ENCODE peak calls at places on chromosome 21, in eight cellular contexts. One of them, this sample, is unnamed.

GRCh38 chr21:46153259-46154154 is 1.9 kb downstream of the FTCD start:
- DNase-seq in H9: peak; percentile 80
- DNase-seq in astrocyte: no peak
- DNase-seq in A549: peak; percentile 43
- DNase-seq in gastrocnemius medialis: no peak
- DNase-seq in tibial nerve: no peak
- DNase-seq in heart left ventricle: peak; percentile 59
- DNase-seq in left ventricle myocardium inferior: peak; percentile 54
- DNase-seq in this sample: peak; percentile 68

GRCh38 chr21:43339668-43340067 is 87.3 kb downstream of the SIK1 start:
- DNase-seq in H9: no peak
- DNase-seq in astrocyte: no peak
- DNase-seq in A549: no peak
- DNase-seq in gastrocnemius medialis: no peak
- DNase-seq in tibial nerve: no peak
- DNase-seq in heart left ventricle: peak; percentile 71
- DNase-seq in left ventricle myocardium inferior: peak; percentile 58
- DNase-seq in this sample: no peak

GRCh38 chr21:35342440-35342839 is 293.3 kb upstream of the RUNX1 start:
- DNase-seq in H9: no peak
- DNase-seq in astrocyte: no peak
- DNase-seq in A549: no peak
- DNase-seq in gastrocnemius medialis: no peak
- DNase-seq in tibial nerve: no peak
- DNase-seq in heart left ventricle: no peak
- DNase-seq in left ventricle myocardium inferior: no peak
- DNase-seq in this sample: no peak

GRCh38 chr21:30072496-30072895 is 94.1 kb downstream of the CLDN17 start:
- DNase-seq in H9: peak; percentile 78
- DNase-seq in astrocyte: no peak
- DNase-seq in A549: no peak
- DNase-seq in gastrocnemius medialis: no peak
- DNase-seq in tibial nerve: no peak
- DNase-seq in heart left ventricle: no peak
- DNase-seq in left ventricle myocardium inferior: no peak
- DNase-seq in this sample: no peak

GRCh38 chr21:28875078-28875477 is 117.6 kb downstream of the LTN1 start:
- DNase-seq in H9: no peak
- DNase-seq in astrocyte: no peak
- DNase-seq in A549: no peak
- DNase-seq in gastrocnemius medialis: no peak
- DNase-seq in tibial nerve: no peak
- DNase-seq in heart left ventricle: no peak
- DNase-seq in left ventricle myocardium inferior: no peak
- DNase-seq in this sample: no peak

GRCh38 chr21:15390049-15390448 is 325.2 kb upstream of the NRIP1 start:
- DNase-seq in H9: no peak
- DNase-seq in astrocyte: no peak
- DNase-seq in A549: no peak
- DNase-seq in gastrocnemius medialis: no peak
- DNase-seq in tibial nerve: no peak
- DNase-seq in heart left ventricle: no peak
- DNase-seq in left ventricle myocardium inferior: no peak
- DNase-seq in this sample: no peak

GRCh38 chr21:43591468-43592050 is 67.7 kb downstream of the HSF2BP start:
- DNase-seq in H9: no peak
- DNase-seq in astrocyte: no peak
- DNase-seq in A549: no peak
- DNase-seq in gastrocnemius medialis: no peak
- DNase-seq in tibial nerve: no peak
- DNase-seq in heart left ventricle: no peak
- DNase-seq in left ventricle myocardium inferior: no peak
- DNase-seq in this sample: no peak

GRCh38 chr21:15370576-15370975 is 305.8 kb upstream of the NRIP1 start:
- DNase-seq in H9: no peak
- DNase-seq in astrocyte: no peak
- DNase-seq in A549: no peak
- DNase-seq in gastrocnemius medialis: no peak
- DNase-seq in tibial nerve: no peak
- DNase-seq in heart left ventricle: no peak
- DNase-seq in left ventricle myocardium inferior: no peak
- DNase-seq in this sample: no peak

GRCh38 chr21:26389971-26390641 is 183.0 kb downstream of the CYYR1 start:
- DNase-seq in H9: no peak
- DNase-seq in astrocyte: peak; percentile 66
- DNase-seq in A549: peak; percentile 10
- DNase-seq in gastrocnemius medialis: no peak
- DNase-seq in tibial nerve: no peak
- DNase-seq in heart left ventricle: no peak
- DNase-seq in left ventricle myocardium inferior: no peak
- DNase-seq in this sample: no peak

GRCh38 chr21:46116846-46117585 is 19.1 kb downstream of the COL6A2 start:
- DNase-seq in H9: peak; percentile 14
- DNase-seq in astrocyte: no peak
- DNase-seq in A549: no peak
- DNase-seq in gastrocnemius medialis: no peak
- DNase-seq in tibial nerve: no peak
- DNase-seq in heart left ventricle: peak; percentile 14
- DNase-seq in left ventricle myocardium inferior: peak; percentile 10
- DNase-seq in this sample: peak; percentile 5

GRCh38 chr21:29928537-29928936 is 11.3 kb downstream of the GRIK1 start:
- DNase-seq in H9: no peak
- DNase-seq in astrocyte: no peak
- DNase-seq in A549: no peak
- DNase-seq in gastrocnemius medialis: no peak
- DNase-seq in tibial nerve: no peak
- DNase-seq in heart left ventricle: no peak
- DNase-seq in left ventricle myocardium inferior: no peak
- DNase-seq in this sample: no peak

GRCh38 chr21:15444118-15444960 is 285.4 kb upstream of the USP25 start:
- DNase-seq in H9: peak; percentile 39
- DNase-seq in astrocyte: no peak
- DNase-seq in A549: peak; percentile 67
- DNase-seq in gastrocnemius medialis: peak; percentile 34
- DNase-seq in tibial nerve: no peak
- DNase-seq in heart left ventricle: no peak
- DNase-seq in left ventricle myocardium inferior: no peak
- DNase-seq in this sample: no peak

GRCh38 chr21:29649370-29649963 is 290.3 kb downstream of the GRIK1 start:
- DNase-seq in H9: no peak
- DNase-seq in astrocyte: no peak
- DNase-seq in A549: no peak
- DNase-seq in gastrocnemius medialis: no peak
- DNase-seq in tibial nerve: no peak
- DNase-seq in heart left ventricle: no peak
- DNase-seq in left ventricle myocardium inferior: no peak
- DNase-seq in this sample: no peak

GRCh38 chr21:26153758-26154157 is 16.8 kb downstream of the APP start:
- DNase-seq in H9: no peak
- DNase-seq in astrocyte: peak; percentile 45
- DNase-seq in A549: no peak
- DNase-seq in gastrocnemius medialis: no peak
- DNase-seq in tibial nerve: no peak
- DNase-seq in heart left ventricle: no peak
- DNase-seq in left ventricle myocardium inferior: no peak
- DNase-seq in this sample: no peak

GRCh38 chr21:17231771-17232170 is 281.1 kb upstream of the CXADR start:
- DNase-seq in H9: no peak
- DNase-seq in astrocyte: no peak
- DNase-seq in A549: no peak
- DNase-seq in gastrocnemius medialis: no peak
- DNase-seq in tibial nerve: no peak
- DNase-seq in heart left ventricle: no peak
- DNase-seq in left ventricle myocardium inferior: no peak
- DNase-seq in this sample: no peak

DNA sequence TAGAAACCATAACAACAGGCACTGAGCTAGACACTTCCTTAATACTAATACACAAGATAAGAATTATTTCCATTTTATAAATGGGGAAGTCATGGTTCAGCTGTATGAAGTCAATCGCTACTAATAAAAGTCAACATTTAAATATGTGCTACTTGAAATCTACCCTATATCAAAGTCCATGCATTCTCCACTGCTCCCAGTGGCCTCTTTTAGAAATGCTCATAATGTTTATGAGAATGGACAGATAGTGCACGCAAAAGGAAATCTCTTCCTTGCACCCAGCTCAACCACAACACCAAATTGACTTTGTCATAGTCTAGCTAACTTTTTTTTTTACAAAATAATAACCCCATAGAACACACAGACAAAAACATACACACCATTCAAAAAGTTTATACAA is 281.7 kb upstream of the CXADR start:
- DNase-seq in H9: no peak
- DNase-seq in astrocyte: no peak
- DNase-seq in A549: no peak
- DNase-seq in gastrocnemius medialis: no peak
- DNase-seq in tibial nerve: no peak
- DNase-seq in heart left ventricle: no peak
- DNase-seq in left ventricle myocardium inferior: no peak
- DNase-seq in this sample: no peak
- TF ChIP-seq CTCF in H9: no peak
- TF ChIP-seq CTCF in astrocyte: no peak
- TF ChIP-seq CTCF in A549: no peak
- TF ChIP-seq CTCF in gastrocnemius medialis: no peak
- TF ChIP-seq CTCF in tibial nerve: no peak
- TF ChIP-seq CTCF in heart left ventricle: no peak
- TF ChIP-seq CTCF in left ventricle myocardium inferior: no peak
- TF ChIP-seq CTCF in this sample: no peak

GRCh38 chr21:31716106-31716505 is 15.8 kb downstream of the SCAF4 start:
- DNase-seq in H9: no peak
- DNase-seq in astrocyte: no peak
- DNase-seq in A549: no peak
- DNase-seq in gastrocnemius medialis: no peak
- DNase-seq in tibial nerve: no peak
- DNase-seq in heart left ventricle: no peak
- DNase-seq in left ventricle myocardium inferior: no peak
- DNase-seq in this sample: no peak
- H3K27ac ChIP-seq in H9: no peak overlapping the region
- H3K27ac ChIP-seq in astrocyte: no peak overlapping the region
- H3K27ac ChIP-seq in A549: no peak overlapping the region
- H3K27ac ChIP-seq in gastrocnemius medialis: peak overlapping the region; percentile 31
- H3K27ac ChIP-seq in tibial nerve: no peak overlapping the region
- H3K27ac ChIP-seq in heart left ventricle: no peak overlapping the region
- H3K27ac ChIP-seq in left ventricle myocardium inferior: no peak overlapping the region
- H3K27ac ChIP-seq in this sample: no peak overlapping the region

GRCh38 chr21:38912355-38912619 is 106.6 kb downstream of the ETS2 start:
- DNase-seq in H9: no peak
- DNase-seq in astrocyte: peak; percentile 71
- DNase-seq in A549: no peak
- DNase-seq in gastrocnemius medialis: no peak
- DNase-seq in tibial nerve: no peak
- DNase-seq in heart left ventricle: no peak
- DNase-seq in left ventricle myocardium inferior: no peak
- DNase-seq in this sample: no peak

GRCh38 chr21:38910390-38911008 is 104.8 kb downstream of the ETS2 start:
- DNase-seq in H9: no peak
- DNase-seq in astrocyte: no peak
- DNase-seq in A549: no peak
- DNase-seq in gastrocnemius medialis: no peak
- DNase-seq in tibial nerve: no peak
- DNase-seq in heart left ventricle: no peak
- DNase-seq in left ventricle myocardium inferior: no peak
- DNase-seq in this sample: no peak

GRCh38 chr21:38912789-38913119 is 107.0 kb downstream of the ETS2 start:
- DNase-seq in H9: no peak
- DNase-seq in astrocyte: no peak
- DNase-seq in A549: no peak
- DNase-seq in gastrocnemius medialis: no peak
- DNase-seq in tibial nerve: no peak
- DNase-seq in heart left ventricle: no peak
- DNase-seq in left ventricle myocardium inferior: no peak
- DNase-seq in this sample: no peak

GRCh38 chr21:38913120-38913975 is 107.6 kb downstream of the ETS2 start:
- DNase-seq in H9: peak; percentile 84
- DNase-seq in astrocyte: peak; percentile 67
- DNase-seq in A549: peak; percentile 38
- DNase-seq in gastrocnemius medialis: peak; percentile 52
- DNase-seq in tibial nerve: peak; percentile 54
- DNase-seq in heart left ventricle: peak; percentile 65
- DNase-seq in left ventricle myocardium inferior: peak; percentile 56
- DNase-seq in this sample: no peak

DNA sequence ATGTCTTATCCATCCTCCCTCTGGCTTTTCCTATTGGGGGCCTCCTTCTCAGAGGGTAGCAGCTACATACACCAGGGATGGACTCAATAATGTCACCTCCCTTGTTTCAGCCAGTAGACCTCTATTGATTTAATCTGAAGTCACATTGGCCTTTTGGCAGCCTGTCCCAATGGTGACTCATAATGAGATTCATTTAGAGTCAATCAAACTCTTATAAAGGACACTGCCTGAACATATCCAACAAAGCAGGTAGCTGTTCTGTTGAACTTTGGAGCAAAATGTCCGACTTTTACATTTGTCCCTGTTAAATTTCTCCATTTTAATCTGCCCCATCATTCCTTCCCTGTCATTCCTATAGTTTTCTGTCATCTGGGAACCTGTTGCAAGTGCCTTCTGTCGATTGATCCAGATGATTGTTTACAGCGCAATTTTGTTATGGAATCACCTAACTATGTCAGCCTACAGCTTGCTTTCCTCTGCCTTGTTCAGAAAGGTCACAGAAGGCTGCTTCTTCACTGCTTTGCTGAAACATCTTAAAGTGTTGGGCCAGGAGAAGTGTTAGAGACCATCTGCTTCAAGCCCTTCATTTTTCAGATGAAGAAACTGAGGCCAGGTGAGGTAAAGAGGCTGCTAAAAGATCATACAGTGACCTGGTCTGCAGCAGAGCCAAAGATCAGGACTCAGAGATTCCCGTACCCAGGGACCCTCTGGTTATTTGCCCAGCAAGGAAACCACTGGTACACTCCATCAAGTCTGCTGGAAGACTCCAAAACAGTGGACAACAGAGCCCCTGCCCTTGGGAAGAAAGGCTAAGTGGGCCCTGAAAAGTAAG is 106.0 kb downstream of the ETS2 start:
- DNase-seq in H9: no peak
- DNase-seq in astrocyte: no peak
- DNase-seq in A549: no peak
- DNase-seq in gastrocnemius medialis: no peak
- DNase-seq in tibial nerve: no peak
- DNase-seq in heart left ventricle: no peak
- DNase-seq in left ventricle myocardium inferior: no peak
- DNase-seq in this sample: no peak
- H3K4me1 ChIP-seq in H9: peaks cover 5% of the 10 kb centered on the region
- H3K4me1 ChIP-seq in astrocyte: peaks cover 17% of the 10 kb centered on the region
- H3K4me1 ChIP-seq in A549: peaks cover 49% of the 10 kb centered on the region
- H3K4me1 ChIP-seq in gastrocnemius medialis: peaks cover 68% of the 10 kb centered on the region
- H3K4me1 ChIP-seq in tibial nerve: no peaks in the 10 kb centered on the region
- H3K4me1 ChIP-seq in heart left ventricle: peaks cover 47% of the 10 kb centered on the region
- H3K4me1 ChIP-seq in left ventricle myocardium inferior: peaks cover 75% of the 10 kb centered on the region
- H3K4me1 ChIP-seq in this sample: peaks cover 24% of the 10 kb centered on the region

DNA sequence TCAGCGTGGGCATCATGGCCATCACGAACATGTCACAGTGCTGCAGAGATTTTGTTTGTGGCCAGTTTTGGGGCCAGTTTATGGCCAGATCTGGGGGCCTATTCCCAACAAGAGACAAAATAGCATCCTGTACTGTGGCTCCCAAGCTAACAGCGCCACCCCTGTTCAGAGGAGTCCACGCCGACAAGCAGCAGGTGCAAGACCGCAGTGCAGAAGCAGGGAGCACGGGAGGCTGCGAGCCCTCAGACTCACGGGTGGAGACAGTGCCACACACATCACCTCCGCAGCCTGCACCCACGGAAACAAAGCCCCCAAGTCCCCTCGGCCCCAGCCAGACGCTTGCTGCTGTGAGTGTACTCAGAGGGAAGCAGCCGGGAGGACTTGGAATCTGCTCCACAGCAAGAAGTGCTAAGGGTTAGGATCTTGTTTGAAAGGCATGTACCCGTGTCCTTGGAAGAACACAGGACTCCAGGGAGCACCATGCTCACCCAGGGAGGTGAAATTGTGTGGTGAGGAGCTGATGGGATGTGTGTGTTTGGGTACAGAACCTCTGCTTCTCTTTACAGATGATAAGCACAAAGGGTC is 7.1 kb downstream of the TCP10L start:
- DNase-seq in H9: peak; percentile 79
- DNase-seq in astrocyte: no peak
- DNase-seq in A549: no peak
- DNase-seq in gastrocnemius medialis: no peak
- DNase-seq in tibial nerve: no peak
- DNase-seq in heart left ventricle: no peak
- DNase-seq in left ventricle myocardium inferior: no peak
- DNase-seq in this sample: no peak
- TF ChIP-seq CTCF in H9: peak; percentile 79
- TF ChIP-seq CTCF in astrocyte: no peak
- TF ChIP-seq CTCF in A549: peak; percentile 23
- TF ChIP-seq CTCF in gastrocnemius medialis: no peak
- TF ChIP-seq CTCF in tibial nerve: no peak
- TF ChIP-seq CTCF in heart left ventricle: peak; percentile 10
- TF ChIP-seq CTCF in left ventricle myocardium inferior: no peak
- TF ChIP-seq CTCF in this sample: no peak

This sample was measured in ascending aorta.